ENCODE peak calls at places on chromosomes 1 and 21, in nine cellular contexts. D is neural progenitor cell, C is MM.1S, J is right lobe of liver, W is ovary, G is uterus, X is tibial nerve, P is PC-9, E is left lung. U is an unnamed sample.

GRCh38 chr1:228853191-228853590 is 117.9 kb downstream of the RHOU start:
- DNase-seq in E (no peak), X (no peak), G (no peak), C (no peak), J (no peak), P (no peak), W (no peak), D (no peak), U (no peak)

GRCh38 chr1:119987112-119987511 is 82.3 kb downstream of the NOTCH2 start:
- DNase-seq in X (no peak), G (peak; percentile 30), D (no peak), P (peak; percentile 7), E (no peak), J (no peak), C (no peak), W (no peak), U (no peak)

GRCh38 chr1:112998592-112999235 is 42.7 kb upstream of the SLC16A1 start:
- DNase-seq in E (no peak), D (no peak), X (no peak), G (peak; percentile 70), C (no peak), J (peak; percentile 69), W (peak; percentile 34), P (peak; percentile 4), U (no peak)

GRCh38 chr1:3381901-3382300 is 72.6 kb upstream of the ARHGEF16 start:
- DNase-seq in J (no peak), X (no peak), E (no peak), G (no peak), C (no peak), P (no peak), W (no peak), D (no peak), U (no peak)

GRCh38 chr1:35807614-35808375 is at the start of gene AGO4:
- DNase-seq in D (peak; percentile 92), W (peak; percentile 70), J (peak; percentile 73), P (peak; percentile 52), G (peak; percentile 41), X (no peak), C (peak; percentile 19), E (peak; percentile 63), U (peak; percentile 82)

GRCh38 chr1:34612091-34612631 is 142.7 kb upstream of the GJB5 start:
- DNase-seq in X (no peak), P (no peak), G (no peak), D (peak; percentile 24), W (no peak), J (no peak), E (no peak), C (no peak), U (no peak)

GRCh38 chr1:9872430-9873165 is 37.5 kb downstream of the CTNNBIP1 start:
- DNase-seq in W (no peak), C (no peak), J (no peak), G (no peak), D (no peak), P (no peak), X (no peak), E (no peak), U (no peak)

GRCh38 chr21:36491191-36491916 is 11.4 kb upstream of the CLDN14 start:
- DNase-seq in J (no peak), D (peak; percentile 26), W (no peak), P (no peak), E (no peak), C (no peak), G (no peak), X (no peak), U (no peak)

GRCh38 chr1:106659490-106660244 is 396.8 kb upstream of the PRMT6 start:
- DNase-seq in D (no peak), W (no peak), P (no peak), E (no peak), G (no peak), J (no peak), C (no peak), X (no peak), U (no peak)

GRCh38 chr21:45358261-45358670 is 46.7 kb upstream of the COL18A1 start:
- DNase-seq in P (no peak), D (no peak), E (no peak), C (no peak), J (no peak), X (no peak), G (no peak), W (peak; percentile 39), U (peak; percentile 38)
- TF ChIP-seq CTCF in P (no peak), D (no peak), E (no peak), C (no peak), J (no peak), X (no peak), G (no peak), W (no peak), U (no peak)

GRCh38 chr1:224359207-224359606 is 2.5 kb downstream of the CNIH4 start:
- DNase-seq in P (no peak), X (no peak), E (no peak), D (no peak), G (no peak), W (no peak), C (no peak), J (no peak), U (no peak)

GRCh38 chr1:224356685-224357625 is at the start of gene CNIH4:
- DNase-seq in C (peak; percentile 99), X (peak; percentile 79), E (peak; percentile 94), J (peak; percentile 92), D (peak; percentile 96), G (peak; percentile 92), W (peak; percentile 88), P (peak; percentile 92), U (peak; percentile 94)

GRCh38 chr1:224357626-224358124 is 996 bp downstream of the CNIH4 start:
- DNase-seq in P (no peak), D (peak; percentile 2), E (no peak), X (no peak), J (no peak), G (no peak), W (no peak), C (no peak), U (no peak)

GRCh38 chr1:224353975-224354930 is 2.4 kb upstream of the CNIH4 start:
- DNase-seq in C (no peak), J (no peak), D (no peak), W (no peak), G (no peak), E (no peak), P (no peak), X (no peak), U (no peak)

DNA sequence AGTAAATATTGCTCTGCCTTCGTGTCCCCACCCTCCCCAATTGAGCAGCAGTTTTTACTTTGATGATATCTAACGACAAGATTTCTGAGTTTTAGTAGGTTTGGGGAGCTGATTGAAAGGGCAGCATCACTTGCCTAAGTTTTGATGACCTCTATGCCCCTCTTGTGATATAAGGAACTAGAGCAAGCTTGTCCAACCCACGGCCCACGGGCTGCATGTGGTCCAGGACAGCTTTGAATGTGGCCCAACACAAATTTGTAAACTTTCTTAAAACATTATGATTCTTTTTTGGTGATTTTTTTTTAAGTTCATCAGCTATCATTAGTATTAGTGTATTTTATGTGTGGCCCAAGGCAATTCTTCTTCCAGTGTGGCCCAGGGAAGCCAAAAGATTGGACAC is 1.6 kb downstream of the CNIH4 start:
- DNase-seq in D (no peak), E (no peak), P (no peak), W (no peak), X (no peak), J (no peak), C (no peak), G (no peak), U (peak; percentile 70)
- H3K27me3 ChIP-seq in D (no peaks in the 10 kb centered on the region), E (no peaks in the 10 kb centered on the region), P (no peaks in the 10 kb centered on the region), W (no peaks in the 10 kb centered on the region), X (no peaks in the 10 kb centered on the region), J (no peaks in the 10 kb centered on the region), C (no peaks in the 10 kb centered on the region), G (no peaks in the 10 kb centered on the region), U (no peaks in the 10 kb centered on the region)

DNA sequence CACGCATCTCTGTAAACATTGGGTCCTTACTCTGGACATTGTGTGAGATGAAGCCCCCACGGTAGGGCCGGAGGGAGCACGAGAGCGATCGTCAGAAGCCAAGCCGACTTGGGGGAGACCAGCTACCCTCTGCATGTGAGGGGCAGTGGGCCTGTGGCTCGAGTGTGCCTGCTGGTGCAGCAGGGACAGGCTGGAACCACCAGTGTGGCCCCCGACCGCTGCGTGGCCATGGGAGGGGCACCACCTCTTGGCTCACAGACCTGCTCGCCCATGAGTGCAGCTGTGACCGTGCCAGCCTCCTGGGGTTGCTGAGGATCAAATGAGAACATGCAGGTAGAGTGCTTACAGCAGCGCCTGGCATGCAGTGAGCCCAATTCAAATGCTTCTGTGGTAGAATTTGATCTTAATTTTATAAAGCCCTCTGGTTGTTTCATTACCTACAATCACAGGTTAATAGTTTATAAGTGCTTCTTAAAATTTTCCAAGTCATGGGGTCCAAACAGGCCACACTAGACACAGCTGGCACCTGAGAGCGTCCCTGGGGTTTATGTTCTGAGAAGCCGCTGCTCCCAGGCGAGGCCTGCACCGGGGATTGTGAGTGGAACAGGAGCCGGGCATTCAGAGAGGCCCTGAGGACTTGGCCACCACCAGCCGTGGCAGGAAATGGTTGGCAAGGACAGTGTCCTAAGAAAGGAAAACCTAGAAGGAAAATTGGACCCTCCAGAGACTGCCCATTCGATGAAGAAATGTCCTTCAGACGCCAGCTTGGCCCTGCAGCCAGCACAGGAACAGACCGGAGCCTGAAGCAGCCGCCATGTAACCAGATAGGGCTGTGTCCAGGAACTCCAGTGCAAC is 22.6 kb upstream of the ADARB1 start:
- DNase-seq in C (no peak), P (no peak), X (no peak), W (no peak), G (no peak), J (no peak), E (no peak), D (no peak), U (no peak)
- H3K27ac ChIP-seq in C (no peak overlapping the region), P (no peak overlapping the region), X (no peak overlapping the region), W (no peak overlapping the region), G (no peak overlapping the region), J (no peak overlapping the region), E (no peak overlapping the region), D (no peak overlapping the region), U (peak overlapping the region; percentile 51)

DNA sequence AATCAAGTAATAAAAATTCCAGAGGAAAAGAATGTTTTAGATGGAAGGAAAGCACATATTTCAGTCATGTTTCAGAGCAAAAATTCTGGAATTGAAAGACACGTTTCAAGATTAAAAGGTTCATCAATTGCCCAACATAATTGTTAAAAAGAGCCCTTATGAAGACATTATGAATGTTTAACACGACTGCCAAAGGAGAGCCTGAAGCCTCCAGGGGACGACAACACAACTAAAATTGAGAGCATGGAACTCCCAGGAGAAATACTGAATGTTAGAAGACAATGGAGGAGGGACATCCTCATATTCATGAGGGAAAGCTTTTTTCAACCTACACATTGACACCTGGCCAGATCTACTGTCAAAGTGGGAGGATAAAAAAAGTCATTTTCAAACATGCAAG is 16.0 kb downstream of the OR2T11 start:
- DNase-seq in D (no peak), G (no peak), W (peak; percentile 32), X (peak; percentile 24), C (peak; percentile 41), J (no peak), E (peak; percentile 50), P (no peak), U (peak; percentile 57)
- TF ChIP-seq CTCF in D (peak; percentile 24), G (no peak), W (no peak), X (peak; percentile 13), C (peak; percentile 54), J (peak; percentile 70), E (peak; percentile 77), P (no peak), U (peak; percentile 60)

U was measured in lower lobe of right lung.